ENCODE peak calls at places on chromosomes 1 and 21, in nine cellular contexts. D is tibial artery, I is heart left ventricle, A is lower lobe of right lung, N is iPS DF 6.9, C is A549, S is IMR-90, E is SJSA1, O is heart right ventricle. M is an unnamed sample.

GRCh38 chr21:26148071-26148470 is 22.5 kb downstream of the APP start:
- DNase-seq in E (peak), O (no peak), S (no peak), I (no peak), A (no peak), C (peak), N (no peak), D (no peak), M (no peak)

GRCh38 chr1:2215329-2215728 is 12.8 kb upstream of the SKI start:
- DNase-seq in E (no peak), D (peak), I (peak), A (no peak), N (no peak), S (no peak), O (no peak), C (no peak), M (no peak)

GRCh38 chr1:37238376-37239224 is 204.3 kb upstream of the GRIK3 start:
- DNase-seq in S (no peak), D (no peak), A (no peak), E (no peak), O (no peak), N (no peak), C (no peak), I (no peak), M (no peak)

GRCh38 chr1:231519166-231519565 is 9.3 kb upstream of the TSNAX start:
- DNase-seq in A (no peak), S (peak), E (no peak), D (no peak), C (no peak), N (no peak), I (no peak), O (no peak), M (no peak)

GRCh38 chr1:76330993-76331603 is 256.6 kb downstream of the ST6GALNAC3 start:
- DNase-seq in I (no peak), A (no peak), S (peak), C (peak), N (peak), E (peak), D (no peak), O (peak), M (peak)

GRCh38 chr1:20165522-20165951 is 20.4 kb upstream of the UBXN10 start:
- DNase-seq in E (no peak), D (no peak), N (no peak), A (no peak), S (no peak), C (peak), O (no peak), I (no peak), M (no peak)

GRCh38 chr1:101136739-101137138 is 100.1 kb upstream of the S1PR1 start:
- DNase-seq in I (no peak), O (peak), S (peak), A (no peak), D (no peak), E (peak), N (no peak), C (no peak), M (no peak)

GRCh38 chr1:246219508-246220030 is 287.5 kb downstream of the SMYD3 start:
- DNase-seq in O (no peak), S (no peak), E (no peak), D (no peak), C (no peak), N (no peak), I (no peak), A (no peak), M (no peak)

GRCh38 chr1:113027449-113027848 is 45.5 kb upstream of the LRIG2 start:
- DNase-seq in S (no peak), O (no peak), A (no peak), D (no peak), I (no peak), N (peak), E (no peak), C (no peak), M (no peak)

GRCh38 chr1:37509181-37509580 is 5.4 kb downstream of the MEAF6 start:
- DNase-seq in A (no peak), D (no peak), N (no peak), E (no peak), O (no peak), I (no peak), C (peak), S (peak), M (no peak)

GRCh38 chr1:84141177-84142003 is 2.7 kb upstream of the PRKACB start:
- DNase-seq in S (peak), D (no peak), I (no peak), O (no peak), A (no peak), C (no peak), N (no peak), E (peak), M (no peak)

GRCh38 chr21:45894107-45894810 is 87.3 kb upstream of the COL6A1 start:
- DNase-seq in N (no peak), C (no peak), O (peak), D (no peak), I (peak), S (peak), A (peak), E (no peak), M (no peak)

GRCh38 chr21:32338209-32338921 is 39.7 kb downstream of the MRAP start:
- DNase-seq in S (no peak), A (no peak), C (no peak), N (no peak), E (no peak), D (no peak), I (no peak), O (no peak), M (no peak)

DNA sequence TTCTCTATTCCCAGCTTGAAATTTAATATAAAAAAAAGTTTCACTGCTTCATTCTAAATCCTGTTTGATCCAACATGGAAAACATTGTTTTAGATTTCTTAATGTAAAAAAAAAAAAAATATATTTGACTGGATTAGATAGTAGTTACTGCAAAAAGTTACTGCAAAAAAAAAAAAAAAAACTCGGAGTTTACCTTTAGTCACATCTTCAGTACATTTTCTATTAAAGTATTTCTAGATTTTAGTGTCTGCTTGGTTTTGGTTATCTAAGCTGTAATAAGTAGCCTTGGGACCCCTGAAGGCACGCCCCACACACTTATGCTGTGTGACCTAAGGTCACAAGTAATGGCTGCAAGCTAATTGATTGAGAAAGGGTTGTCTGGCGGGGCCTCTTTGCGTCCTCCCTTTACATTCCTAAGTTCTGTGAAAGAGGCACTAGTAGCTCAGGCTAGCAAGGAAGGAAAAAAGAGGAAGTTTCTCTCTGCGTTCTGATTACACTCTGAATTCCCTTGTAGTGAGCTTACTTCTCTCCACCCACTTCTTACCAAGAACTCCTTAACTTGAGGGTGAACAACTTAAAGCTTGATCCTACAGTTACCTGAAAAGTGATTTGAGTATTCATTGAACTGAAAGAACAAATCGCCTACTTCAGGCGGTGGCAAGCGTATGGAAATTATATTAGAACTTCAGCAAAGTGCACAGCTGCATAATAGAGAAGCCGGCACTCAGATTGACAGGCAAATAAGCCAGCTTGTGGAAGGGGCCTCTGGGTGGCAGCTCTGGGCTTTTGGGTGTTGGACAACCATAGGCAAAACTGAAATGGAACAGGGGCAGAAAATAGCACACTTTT is 464.2 kb downstream of the USP25 start:
- DNase-seq in E (peak), S (peak), A (peak), O (peak), C (peak), I (peak), D (peak), N (no peak), M (no peak)
- H3K27ac ChIP-seq in E (no peak), S (peak), A (peak), O (no peak), C (peak), I (peak), D (peak), N (no peak), M (peak)

DNA sequence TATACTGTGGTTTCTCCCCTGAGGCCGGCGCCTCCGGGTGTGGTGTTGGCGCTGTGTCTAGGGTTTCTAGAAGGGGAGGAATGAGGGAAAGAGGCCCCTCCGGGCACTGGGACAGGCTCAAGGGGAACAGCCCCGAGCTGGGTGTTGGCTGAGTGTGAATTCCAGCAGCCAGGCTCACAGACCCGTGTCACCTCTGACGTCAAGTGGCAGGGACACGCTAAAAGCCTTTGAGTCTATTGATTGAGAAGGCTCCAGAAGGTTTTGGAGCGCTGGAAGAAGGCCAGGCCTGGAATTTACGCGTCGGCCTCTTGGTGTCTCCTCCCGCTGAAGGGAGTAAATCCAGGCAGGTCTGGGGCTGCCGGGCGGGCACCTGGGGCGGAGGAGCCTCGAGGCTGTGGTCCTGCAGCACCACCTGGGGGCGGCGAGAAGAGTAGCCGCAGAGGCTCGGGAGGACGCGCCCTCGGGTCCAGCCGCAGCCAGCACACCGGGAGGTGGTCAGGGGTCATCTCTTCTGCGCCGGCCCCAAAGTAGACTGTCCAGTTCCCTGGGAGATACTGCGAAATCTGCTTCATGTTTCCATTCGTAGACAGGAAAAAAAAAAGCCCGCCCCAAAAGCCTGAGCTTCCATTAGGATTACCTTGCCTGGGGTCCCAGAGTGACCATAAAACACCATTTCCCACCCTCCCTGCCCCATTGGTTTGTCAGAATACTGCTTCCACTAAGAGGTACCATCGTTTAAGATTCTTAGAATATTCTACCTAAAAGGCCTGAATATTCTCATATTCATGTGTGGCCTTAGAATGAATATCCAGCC is 61.7 kb downstream of the TLR5 start:
- DNase-seq in C (peak), O (peak), S (peak), E (peak), D (peak), I (peak), A (peak), N (peak), M (peak)
- H3K27ac ChIP-seq in C (peak), O (peak), S (no peak), E (peak), D (peak), I (peak), A (peak), N (no peak), M (no peak)

DNA sequence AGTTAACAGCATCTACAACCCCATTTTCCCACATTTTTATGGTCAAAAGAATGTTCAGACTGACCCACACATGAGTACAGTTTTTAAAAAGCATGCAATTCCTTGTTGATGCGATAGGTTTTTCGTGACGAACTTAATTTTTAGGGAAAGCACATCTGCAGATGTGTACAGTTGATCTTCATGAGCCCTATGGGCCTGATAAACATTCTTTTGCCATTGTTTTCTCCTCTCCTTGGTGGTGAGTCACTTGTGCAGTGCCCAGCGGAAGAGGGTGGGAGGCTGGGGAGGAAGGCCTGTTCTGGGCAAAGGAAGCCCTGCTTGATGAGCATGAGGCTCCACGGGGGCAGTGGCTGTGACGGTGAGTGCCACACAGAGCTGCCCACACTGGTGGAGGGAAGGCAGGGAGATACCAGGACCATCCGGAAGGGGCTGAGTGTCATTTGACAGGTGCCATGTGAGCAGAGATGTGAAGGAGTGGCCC is 5.3 kb downstream of the ARF1 start:
- DNase-seq in O (no peak), S (peak), E (peak), D (peak), I (no peak), N (no peak), C (no peak), A (peak), M (no peak)
- H3K27ac ChIP-seq in O (peak), S (peak), E (peak), D (no peak), I (peak), N (no peak), C (no peak), A (peak), M (no peak)

DNA sequence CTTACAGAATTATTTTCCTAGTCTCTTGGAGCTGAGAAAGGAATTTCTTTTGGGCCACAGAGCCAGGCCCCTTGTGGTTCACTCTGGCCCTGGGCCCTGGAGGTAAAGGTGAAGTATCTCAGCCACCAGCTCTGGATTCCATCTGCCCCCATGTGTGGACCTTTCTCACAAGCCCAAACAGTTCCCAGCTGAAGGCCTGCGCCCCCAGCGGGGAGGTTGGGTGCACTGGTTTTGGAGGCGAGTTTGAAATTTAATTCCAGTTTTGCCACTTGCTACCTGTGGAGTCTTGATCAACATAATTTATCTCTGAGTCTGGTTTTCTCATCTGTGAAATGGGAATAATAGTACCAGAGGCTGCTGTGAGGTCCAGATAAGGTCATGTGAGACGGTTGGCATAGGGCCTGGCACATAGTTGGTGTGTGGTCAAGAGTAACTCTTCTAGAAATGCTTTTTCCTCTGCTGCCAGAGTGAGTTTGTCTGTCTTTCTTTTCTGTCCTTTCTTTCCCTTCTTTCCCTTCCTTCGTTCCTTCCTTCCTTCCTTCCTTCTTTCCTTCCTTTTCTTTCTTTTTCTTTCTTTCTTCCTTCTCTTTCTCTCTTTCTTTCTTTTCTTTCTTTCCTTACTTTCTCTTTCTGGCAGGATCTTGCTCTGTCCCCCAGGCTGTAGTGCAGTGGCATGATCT is 6.1 kb downstream of the AGTRAP start:
- DNase-seq in N (no peak), E (no peak), A (no peak), S (no peak), D (no peak), O (no peak), C (no peak), I (no peak), M (no peak)
- H3K27ac ChIP-seq in N (no peak), E (no peak), A (no peak), S (no peak), D (no peak), O (no peak), C (no peak), I (no peak), M (no peak)